ENCODE peak calls at places on chromosomes 11 and 22, in six cellular contexts. T, A, Z, W, M and K are unnamed samples.

GRCh38 chr11:23359297-23359696 is 499.0 kb upstream of the CCDC179 start:
- DNase-seq in T (no peak), A (peak), Z (no peak), W (peak), M (peak), K (no peak)

GRCh38 chr11:105673089-105673488 is 63.2 kb downstream of the GRIA4 start:
- DNase-seq in T (peak), A (peak), Z (no peak), W (peak), M (no peak), K (peak)

GRCh38 chr11:5624489-5625278 is at the start of gene TRIM34:
- DNase-seq in T (no peak), A (peak), Z (peak), W (no peak), M (peak), K (peak)

GRCh38 chr22:24894998-24895397 is 51.5 kb downstream of the LHFPL7 start:
- DNase-seq in T (no peak), A (peak), Z (no peak), W (peak), M (peak), K (no peak)

GRCh38 chr11:118193910-118194566 is 17.6 kb upstream of the SCN2B start:
- DNase-seq in T (no peak), A (no peak), Z (no peak), W (no peak), M (no peak), K (peak)

GRCh38 chr11:44711113-44711512 is 15.6 kb upstream of the TSPAN18 start:
- DNase-seq in T (no peak), A (no peak), Z (no peak), W (no peak), M (no peak), K (no peak)

GRCh38 chr22:32810241-32811133 is 9.0 kb downstream of the TIMP3 start:
- DNase-seq in T (no peak), A (no peak), Z (no peak), W (no peak), M (no peak), K (no peak)

GRCh38 chr22:43992331-43992821 is 31.7 kb upstream of the PARVB start:
- DNase-seq in T (no peak), A (peak), Z (no peak), W (no peak), M (no peak), K (no peak)

GRCh38 chr11:117419915-117420485 is 92.3 kb downstream of the CEP164 start:
- DNase-seq in T (no peak), A (no peak), Z (no peak), W (no peak), M (no peak), K (no peak)

GRCh38 chr11:56521955-56522354 is 21.1 kb downstream of the OR5M11 start:
- DNase-seq in T (no peak), A (no peak), Z (no peak), W (no peak), M (peak), K (no peak)

GRCh38 chr11:119206512-119207299 is 567 bp downstream of the CBL start:
- DNase-seq in T (peak), A (no peak), Z (peak), W (no peak), M (peak), K (peak)

GRCh38 chr11:45896392-45897068 is 10.5 kb downstream of the FREY1 start:
- DNase-seq in T (peak), A (no peak), Z (no peak), W (no peak), M (no peak), K (no peak)

GRCh38 chr11:132300283-132300682 is 929.9 kb downstream of the NTM start:
- DNase-seq in T (no peak), A (no peak), Z (no peak), W (no peak), M (no peak), K (no peak)

DNA sequence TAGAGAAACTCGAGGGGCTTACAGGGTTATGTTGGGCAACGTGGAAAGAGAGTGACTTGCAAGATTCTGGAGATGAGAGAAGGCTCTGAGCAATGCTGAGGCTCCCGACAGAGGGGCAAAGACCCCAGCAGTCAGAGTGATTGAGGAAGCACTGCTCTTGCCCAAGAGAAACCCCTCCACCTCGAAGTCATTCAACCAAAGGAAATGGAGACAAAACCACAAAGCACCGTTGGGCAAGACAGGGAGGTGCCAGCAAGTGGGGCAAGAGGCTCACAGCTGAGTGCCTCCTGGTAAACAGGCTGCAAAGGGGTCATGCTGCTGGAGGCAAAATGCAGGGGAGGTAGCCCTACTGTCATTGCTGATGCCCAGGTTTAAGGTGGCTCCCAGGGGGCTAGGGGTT is 17.9 kb upstream of the MYH9 start:
- DNase-seq in T (no peak), A (no peak), Z (peak), W (no peak), M (peak), K (peak)
- TF ChIP-seq CTCF in T (no peak), A (no peak), Z (no peak), W (peak), M (no peak), K (no peak)

GRCh38 chr22:37818397-37819099 is 4.6 kb upstream of the GALR3 start:
- DNase-seq in T (peak), A (peak), Z (peak), W (no peak), M (peak), K (peak)
- TF ChIP-seq CTCF in T (peak), A (peak), Z (peak), W (peak), M (peak), K (peak)

GRCh38 chr22:17486313-17486712 is 77.0 kb upstream of the SLC25A18 start:
- DNase-seq in T (no peak), A (no peak), Z (no peak), W (no peak), M (no peak), K (no peak)
- TF ChIP-seq CTCF in T (no peak), A (no peak), Z (no peak), W (no peak), M (no peak), K (no peak)

DNA sequence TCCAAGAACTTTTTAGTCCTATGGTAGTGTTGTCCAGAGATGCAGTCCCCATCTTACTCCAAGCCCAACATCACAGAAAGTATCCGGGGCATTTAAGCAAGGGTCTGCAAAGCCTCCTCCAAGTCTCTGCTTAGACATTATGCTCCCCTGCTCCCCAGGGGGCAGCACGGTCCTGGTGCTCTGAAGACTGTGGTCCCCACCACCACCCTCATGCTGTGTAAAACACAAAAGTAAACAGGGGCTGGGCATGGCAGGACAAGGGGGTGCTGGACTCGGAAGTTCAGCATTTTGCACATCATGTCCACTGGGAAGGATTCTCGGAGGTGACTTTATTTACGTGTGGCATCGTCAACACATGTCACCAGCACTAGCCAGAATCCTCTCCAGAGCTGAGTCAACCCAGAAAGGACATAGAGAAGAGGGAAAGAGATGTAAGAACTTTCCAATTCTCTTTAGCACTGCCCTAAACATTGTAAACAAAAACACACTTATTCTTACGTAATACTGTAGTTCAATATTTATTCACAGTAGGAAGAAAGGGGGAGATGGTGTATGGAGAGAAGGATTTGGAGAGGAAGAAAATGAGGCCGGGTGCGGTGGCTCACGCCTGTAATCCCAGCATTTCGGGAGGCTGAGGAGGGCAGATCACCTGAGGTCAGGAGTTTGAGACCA is 37.7 kb downstream of the TCIRG1 start:
- DNase-seq in T (no peak), A (no peak), Z (no peak), W (no peak), M (no peak), K (peak)
- TF ChIP-seq CTCF in T (peak), A (peak), Z (no peak), W (no peak), M (no peak), K (no peak)

GRCh38 chr11:112073941-112074811 is at the start of the genes NKAPD1 and PIH1D2:
- DNase-seq in T (peak), A (peak), Z (peak), W (peak), M (peak), K (peak)
- TF ChIP-seq CTCF in T (no peak), A (peak), Z (peak), W (no peak), M (no peak), K (no peak)

GRCh38 chr11:32885556-32885955 is 7.1 kb upstream of the QSER1 start:
- DNase-seq in T (no peak), A (no peak), Z (no peak), W (no peak), M (no peak), K (no peak)

GRCh38 chr11:32886180-32886579 is 6.4 kb upstream of the QSER1 start:
- DNase-seq in T (no peak), A (no peak), Z (no peak), W (no peak), M (no peak), K (no peak)

GRCh38 chr11:32881286-32881685 is 11.3 kb upstream of the QSER1 start:
- DNase-seq in T (no peak), A (no peak), Z (no peak), W (no peak), M (no peak), K (no peak)

GRCh38 chr11:32884023-32884422 is 8.6 kb upstream of the QSER1 start:
- DNase-seq in T (no peak), A (no peak), Z (no peak), W (no peak), M (no peak), K (no peak)

GRCh38 chr11:32884770-32885384 is 7.7 kb upstream of the QSER1 start:
- DNase-seq in T (no peak), A (peak), Z (no peak), W (no peak), M (no peak), K (no peak)
- TF ChIP-seq CTCF in T (peak), A (peak), Z (peak), W (peak), M (peak), K (peak)

DNA sequence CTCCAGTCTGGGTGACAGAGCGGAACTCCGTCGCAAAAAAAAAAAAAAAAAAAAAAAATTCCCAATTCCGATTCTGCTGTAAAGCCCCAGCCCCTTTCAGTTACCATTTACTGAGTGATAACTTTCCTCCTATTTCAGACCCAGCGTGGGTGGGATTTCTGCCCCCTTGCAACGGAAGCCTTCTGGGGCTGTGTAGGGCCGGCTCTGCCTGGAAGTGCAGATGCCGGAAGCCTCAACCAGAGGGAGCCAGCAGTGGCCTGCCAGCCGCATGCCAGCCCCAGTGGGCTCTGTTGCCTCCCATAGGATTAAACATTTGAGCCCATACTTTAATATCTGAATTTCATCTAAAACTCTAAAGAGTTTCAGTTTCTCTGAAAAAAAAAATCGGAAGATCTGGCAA is 60.0 kb upstream of the NUP50 start:
- DNase-seq in T (no peak), A (no peak), Z (no peak), W (no peak), M (no peak), K (no peak)
- TF ChIP-seq CTCF in T (no peak), A (no peak), Z (no peak), W (peak), M (no peak), K (no peak)

GRCh38 chr11:85165819-85166218 is 461.3 kb downstream of the DLG2 start:
- DNase-seq in T (no peak), A (no peak), Z (no peak), W (no peak), M (no peak), K (no peak)
- TF ChIP-seq CTCF in T (no peak), A (no peak), Z (no peak), W (no peak), M (no peak), K (no peak)